ENCODE peak calls at places on chromosomes 7 and 10, in nine cellular contexts. P is endothelial cell, S is BJ, C is GM04503, Z is HS-5, D is H9, N is lung microvascular endothelial cell, W is NB4, U is AG04450. J is an unnamed sample.

GRCh38 chr10:48506147-48506917 is 98.5 kb downstream of the ARHGAP22 start:
- DNase-seq in P (no peak), S (no peak), C (no peak), Z (no peak), D (peak), N (peak), W (peak), U (no peak), J (no peak)

GRCh38 chr7:46616636-46617035 is 695.6 kb upstream of the IGFBP3 start:
- DNase-seq in P (no peak), S (no peak), C (no peak), Z (no peak), D (no peak), N (no peak), W (no peak), U (no peak), J (no peak)

GRCh38 chr7:69457912-69458491 is 140.3 kb upstream of the AUTS2 start:
- DNase-seq in P (no peak), S (no peak), C (no peak), Z (no peak), D (peak), N (peak), W (no peak), U (no peak), J (no peak)

GRCh38 chr7:28687631-28688030 is 270.5 kb downstream of the TRIL start:
- DNase-seq in P (no peak), S (no peak), C (no peak), Z (no peak), D (no peak), N (no peak), W (no peak), U (no peak), J (no peak)

GRCh38 chr7:3042861-3043489 is 692 bp downstream of the CARD11 start:
- DNase-seq in P (no peak), S (no peak), C (no peak), Z (no peak), D (peak), N (no peak), W (no peak), U (no peak), J (peak)

GRCh38 chr10:76764177-76764576 is 873.4 kb downstream of the KCNMA1 start:
- DNase-seq in P (no peak), S (no peak), C (no peak), Z (no peak), D (no peak), N (no peak), W (no peak), U (no peak), J (no peak)

GRCh38 chr10:79454259-79454658 is 8.8 kb upstream of the ZCCHC24 start:
- DNase-seq in P (no peak), S (peak), C (peak), Z (peak), D (no peak), N (peak), W (no peak), U (peak), J (no peak)

GRCh38 chr10:110344622-110345021 is 39.9 kb upstream of the SMNDC1 start:
- DNase-seq in P (no peak), S (no peak), C (no peak), Z (no peak), D (no peak), N (no peak), W (no peak), U (no peak), J (no peak)

GRCh38 chr10:6503171-6503570 is 76.9 kb downstream of the PRKCQ start:
- DNase-seq in P (no peak), S (no peak), C (no peak), Z (no peak), D (no peak), N (no peak), W (no peak), U (no peak), J (no peak)

GRCh38 chr7:102424129-102424551 is 9.2 kb upstream of the ORAI2 start:
- DNase-seq in P (no peak), S (no peak), C (no peak), Z (no peak), D (peak), N (no peak), W (no peak), U (no peak), J (no peak)

GRCh38 chr7:41832936-41833335 is 130.0 kb upstream of the INHBA start:
- DNase-seq in P (no peak), S (no peak), C (no peak), Z (no peak), D (peak), N (no peak), W (no peak), U (no peak), J (no peak)

GRCh38 chr7:151763420-151763984 is 113.4 kb downstream of the PRKAG2 start:
- DNase-seq in P (no peak), S (no peak), C (no peak), Z (no peak), D (no peak), N (no peak), W (no peak), U (no peak), J (no peak)

GRCh38 chr10:23343591-23344225 is 889 bp downstream of the C10orf67 start:
- DNase-seq in P (peak), S (no peak), C (no peak), Z (no peak), D (peak), N (no peak), W (no peak), U (no peak), J (peak)

GRCh38 chr7:128887169-128888038 is 23.1 kb downstream of the KCP start:
- DNase-seq in P (no peak), S (no peak), C (no peak), Z (no peak), D (no peak), N (no peak), W (no peak), U (no peak), J (peak)

GRCh38 chr10:5537684-5538083 is 12.9 kb downstream of the CALML3 start:
- DNase-seq in P (no peak), S (no peak), C (no peak), Z (no peak), D (no peak), N (no peak), W (no peak), U (no peak), J (no peak)